ENCODE peak calls at places on chromosomes 12 and 14, in nine cellular contexts. One of them, this sample, is unnamed.

GRCh38 chr12:16175893-16176292 is 101.6 kb downstream of the SLC15A5 start:
- DNase-seq in H9: no peak
- DNase-seq in HCT116: no peak
- DNase-seq in heart left ventricle: no peak
- DNase-seq in uterus: no peak
- DNase-seq in upper lobe of left lung: no peak
- DNase-seq in cardiac muscle cell: peak; percentile 15
- DNase-seq in GM23338: no peak
- DNase-seq in psoas muscle: no peak
- DNase-seq in this sample: no peak

GRCh38 chr12:42129595-42130204 is 15.0 kb downstream of the GXYLT1 start:
- DNase-seq in GM23338: peak; percentile 79
- DNase-seq in HCT116: peak; percentile 61
- DNase-seq in cardiac muscle cell: peak; percentile 77
- DNase-seq in upper lobe of left lung: no peak
- DNase-seq in heart left ventricle: no peak
- DNase-seq in psoas muscle: no peak
- DNase-seq in uterus: peak; percentile 40
- DNase-seq in H9: no peak
- DNase-seq in this sample: no peak

GRCh38 chr12:47736877-47737676 is 11.8 kb upstream of the ENDOU start:
- DNase-seq in GM23338: no peak
- DNase-seq in uterus: peak; percentile 85
- DNase-seq in HCT116: no peak
- DNase-seq in psoas muscle: peak; percentile 84
- DNase-seq in H9: peak; percentile 36
- DNase-seq in upper lobe of left lung: peak; percentile 95
- DNase-seq in cardiac muscle cell: peak; percentile 86
- DNase-seq in heart left ventricle: peak; percentile 86
- DNase-seq in this sample: no peak

GRCh38 chr14:95524706-95525512 is 8.5 kb upstream of the SYNE3 start:
- DNase-seq in HCT116: peak; percentile 41
- DNase-seq in H9: no peak
- DNase-seq in psoas muscle: no peak
- DNase-seq in heart left ventricle: no peak
- DNase-seq in GM23338: no peak
- DNase-seq in cardiac muscle cell: no peak
- DNase-seq in upper lobe of left lung: no peak
- DNase-seq in uterus: no peak
- DNase-seq in this sample: no peak

GRCh38 chr12:45232771-45233372 is 17.0 kb downstream of the ANO6 start:
- DNase-seq in psoas muscle: peak; percentile 37
- DNase-seq in H9: peak; percentile 70
- DNase-seq in cardiac muscle cell: peak; percentile 89
- DNase-seq in HCT116: peak; percentile 89
- DNase-seq in GM23338: peak; percentile 83
- DNase-seq in uterus: peak; percentile 69
- DNase-seq in heart left ventricle: peak; percentile 28
- DNase-seq in upper lobe of left lung: peak; percentile 64
- DNase-seq in this sample: no peak

GRCh38 chr14:90785474-90785873 is 30.8 kb downstream of the TTC7B start:
- DNase-seq in heart left ventricle: peak; percentile 36
- DNase-seq in cardiac muscle cell: peak; percentile 78
- DNase-seq in uterus: peak; percentile 60
- DNase-seq in GM23338: peak; percentile 72
- DNase-seq in upper lobe of left lung: peak; percentile 47
- DNase-seq in H9: peak; percentile 63
- DNase-seq in HCT116: peak; percentile 12
- DNase-seq in psoas muscle: peak; percentile 63
- DNase-seq in this sample: no peak

GRCh38 chr12:130347588-130347987 is 9.9 kb downstream of the PIWIL1 start:
- DNase-seq in HCT116: no peak
- DNase-seq in upper lobe of left lung: no peak
- DNase-seq in psoas muscle: no peak
- DNase-seq in heart left ventricle: no peak
- DNase-seq in GM23338: no peak
- DNase-seq in H9: no peak
- DNase-seq in cardiac muscle cell: no peak
- DNase-seq in uterus: no peak
- DNase-seq in this sample: no peak

GRCh38 chr12:93979189-93979588 is 169.2 kb upstream of the PLXNC1 start:
- DNase-seq in H9: no peak
- DNase-seq in psoas muscle: no peak
- DNase-seq in heart left ventricle: no peak
- DNase-seq in upper lobe of left lung: no peak
- DNase-seq in uterus: peak; percentile 24
- DNase-seq in cardiac muscle cell: peak; percentile 46
- DNase-seq in GM23338: peak; percentile 44
- DNase-seq in HCT116: peak; percentile 28
- DNase-seq in this sample: no peak

DNA sequence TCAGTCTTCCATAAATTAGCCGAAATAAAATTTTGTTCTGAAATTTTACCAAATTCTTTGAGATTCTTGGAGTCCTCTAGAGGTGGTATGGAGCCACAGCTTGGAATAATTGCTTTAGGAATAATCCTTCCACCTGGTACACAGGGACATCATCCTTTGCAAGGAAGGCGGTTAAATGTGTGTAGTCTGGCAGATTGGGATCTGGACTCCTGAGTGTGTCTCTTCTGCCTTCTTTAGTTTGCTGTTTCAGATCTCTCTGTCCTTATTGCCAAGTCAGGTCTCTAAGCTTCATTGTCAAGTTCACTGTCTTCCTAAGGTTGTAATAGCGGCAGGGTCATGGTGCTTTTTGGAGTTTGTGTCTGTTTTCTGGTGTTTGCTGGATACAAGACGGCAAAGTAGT is 393.9 kb upstream of the RGS6 start:
- DNase-seq in psoas muscle: no peak
- DNase-seq in upper lobe of left lung: no peak
- DNase-seq in GM23338: no peak
- DNase-seq in cardiac muscle cell: no peak
- DNase-seq in H9: no peak
- DNase-seq in heart left ventricle: no peak
- DNase-seq in HCT116: no peak
- DNase-seq in uterus: no peak
- DNase-seq in this sample: no peak
- H3K27ac ChIP-seq in psoas muscle: no peak overlapping the region
- H3K27ac ChIP-seq in upper lobe of left lung: no peak overlapping the region
- H3K27ac ChIP-seq in GM23338: no peak overlapping the region
- H3K27ac ChIP-seq in cardiac muscle cell: peak overlapping the region; percentile 88
- H3K27ac ChIP-seq in H9: no peak overlapping the region
- H3K27ac ChIP-seq in heart left ventricle: no peak overlapping the region
- H3K27ac ChIP-seq in HCT116: no peak overlapping the region
- H3K27ac ChIP-seq in uterus: no peak overlapping the region
- H3K27ac ChIP-seq in this sample: no peak overlapping the region

DNA sequence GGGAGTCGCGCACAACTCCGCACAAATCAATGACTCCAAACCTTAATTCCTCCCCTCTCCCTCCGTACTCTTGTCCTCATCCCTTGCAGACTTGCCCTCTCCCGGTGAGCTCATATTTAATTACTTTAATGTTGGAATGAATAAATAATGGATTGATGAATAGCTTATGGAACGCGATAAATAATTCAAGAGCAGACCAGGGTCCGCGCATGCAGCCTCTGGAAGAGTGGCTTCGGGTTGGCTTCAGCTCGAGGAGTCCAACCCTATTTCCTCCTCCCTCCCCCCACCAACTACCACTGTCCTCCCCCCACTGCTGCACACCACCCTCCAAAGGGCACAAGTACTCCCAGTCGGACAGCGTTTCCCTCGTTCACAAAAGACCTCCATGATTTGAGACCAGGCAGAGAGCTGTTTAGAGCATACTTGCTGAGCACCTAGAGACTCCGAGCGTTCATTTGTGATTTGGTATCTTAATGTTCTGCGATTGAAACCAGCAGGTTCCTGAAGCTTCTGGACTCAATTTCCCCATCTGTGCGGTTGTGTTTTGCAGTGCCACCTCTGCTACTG is 621 bp upstream of the SIX1 start:
- DNase-seq in uterus: no peak
- DNase-seq in HCT116: no peak
- DNase-seq in upper lobe of left lung: no peak
- DNase-seq in cardiac muscle cell: no peak
- DNase-seq in GM23338: peak; percentile 52
- DNase-seq in heart left ventricle: no peak
- DNase-seq in psoas muscle: no peak
- DNase-seq in H9: peak; percentile 61
- DNase-seq in this sample: no peak
- H3K27me3 ChIP-seq in uterus: peaks cover 93% of the 10 kb centered on the region
- H3K27me3 ChIP-seq in HCT116: peaks cover 16% of the 10 kb centered on the region
- H3K27me3 ChIP-seq in upper lobe of left lung: peaks cover 2% of the 10 kb centered on the region
- H3K27me3 ChIP-seq in cardiac muscle cell: peaks cover 100% of the 10 kb centered on the region
- H3K27me3 ChIP-seq in GM23338: peaks cover 100% of the 10 kb centered on the region
- H3K27me3 ChIP-seq in heart left ventricle: peaks cover 98% of the 10 kb centered on the region
- H3K27me3 ChIP-seq in psoas muscle: no peaks in the 10 kb centered on the region
- H3K27me3 ChIP-seq in H9: peaks cover 80% of the 10 kb centered on the region
- H3K27me3 ChIP-seq in this sample: peaks cover 100% of the 10 kb centered on the region

GRCh38 chr14:92787554-92787953 is 6.6 kb upstream of the GOLGA5 start:
- DNase-seq in GM23338: no peak
- DNase-seq in heart left ventricle: no peak
- DNase-seq in cardiac muscle cell: no peak
- DNase-seq in uterus: no peak
- DNase-seq in upper lobe of left lung: no peak
- DNase-seq in psoas muscle: no peak
- DNase-seq in H9: no peak
- DNase-seq in HCT116: no peak
- DNase-seq in this sample: no peak

GRCh38 chr14:92789457-92790089 is 4.5 kb upstream of the GOLGA5 start:
- DNase-seq in H9: no peak
- DNase-seq in upper lobe of left lung: no peak
- DNase-seq in uterus: no peak
- DNase-seq in HCT116: no peak
- DNase-seq in psoas muscle: no peak
- DNase-seq in heart left ventricle: no peak
- DNase-seq in cardiac muscle cell: no peak
- DNase-seq in GM23338: no peak
- DNase-seq in this sample: no peak

GRCh38 chr14:92783813-92784431 is 10.2 kb upstream of the GOLGA5 start:
- DNase-seq in cardiac muscle cell: peak; percentile 79
- DNase-seq in H9: no peak
- DNase-seq in upper lobe of left lung: no peak
- DNase-seq in HCT116: peak; percentile 62
- DNase-seq in psoas muscle: no peak
- DNase-seq in uterus: peak; percentile 34
- DNase-seq in GM23338: peak; percentile 56
- DNase-seq in heart left ventricle: no peak
- DNase-seq in this sample: no peak

GRCh38 chr14:92786427-92786756 is 7.7 kb upstream of the GOLGA5 start:
- DNase-seq in HCT116: no peak
- DNase-seq in H9: no peak
- DNase-seq in psoas muscle: no peak
- DNase-seq in heart left ventricle: no peak
- DNase-seq in uterus: no peak
- DNase-seq in GM23338: no peak
- DNase-seq in cardiac muscle cell: no peak
- DNase-seq in upper lobe of left lung: no peak
- DNase-seq in this sample: no peak

DNA sequence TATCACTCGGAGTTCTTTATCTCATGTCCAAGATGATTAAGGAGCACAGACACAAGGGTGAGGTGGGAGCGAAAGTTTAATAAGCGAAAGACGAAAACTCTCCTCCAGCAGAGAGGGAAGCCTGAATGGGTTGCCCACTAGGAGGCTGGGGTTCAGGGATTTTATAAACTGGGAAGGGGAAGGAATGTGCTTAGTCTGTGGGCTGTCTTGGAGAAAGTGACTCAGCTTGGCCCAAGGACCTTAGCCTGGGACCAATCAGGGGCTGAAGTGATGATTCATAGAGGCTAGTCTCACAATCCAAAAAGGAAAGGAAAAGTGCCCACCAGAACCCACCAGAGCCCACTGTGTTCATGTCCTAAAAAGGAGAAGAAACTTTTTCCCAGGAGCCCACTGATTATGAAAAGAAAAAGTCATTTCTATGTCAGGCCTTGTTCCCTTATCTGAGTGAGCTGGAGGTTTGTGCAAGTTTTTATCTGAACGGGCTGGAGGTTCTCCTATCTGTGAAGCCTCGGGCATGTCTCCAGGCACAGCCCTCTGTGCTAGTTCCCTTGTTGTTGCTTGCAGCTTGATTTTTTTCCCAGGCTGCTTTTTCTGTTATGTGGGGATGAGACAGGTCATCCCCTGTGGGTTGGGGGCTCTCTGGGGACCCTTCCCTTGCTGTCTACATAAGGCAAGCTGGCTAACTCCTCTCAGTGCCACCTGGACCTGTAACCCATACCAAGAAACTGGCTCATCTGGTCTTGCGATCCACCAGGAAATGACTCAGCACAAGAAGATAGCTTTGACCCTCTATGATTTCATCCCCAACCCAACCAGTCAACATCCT is 8.3 kb upstream of the GOLGA5 start:
- DNase-seq in uterus: peak; percentile 57
- DNase-seq in upper lobe of left lung: no peak
- DNase-seq in psoas muscle: no peak
- DNase-seq in cardiac muscle cell: peak; percentile 93
- DNase-seq in H9: peak; percentile 29
- DNase-seq in GM23338: peak; percentile 6
- DNase-seq in heart left ventricle: peak; percentile 47
- DNase-seq in HCT116: no peak
- DNase-seq in this sample: no peak
- TF ChIP-seq CTCF in uterus: no peak
- TF ChIP-seq CTCF in upper lobe of left lung: no peak
- TF ChIP-seq CTCF in psoas muscle: no peak
- TF ChIP-seq CTCF in cardiac muscle cell: peak; percentile 38
- TF ChIP-seq CTCF in H9: no peak
- TF ChIP-seq CTCF in GM23338: no peak
- TF ChIP-seq CTCF in heart left ventricle: no peak
- TF ChIP-seq CTCF in HCT116: no peak
- TF ChIP-seq CTCF in this sample: no peak

GRCh38 chr12:53625946-53626701 is at the start of gene ATF7:
- DNase-seq in upper lobe of left lung: peak; percentile 96
- DNase-seq in H9: peak; percentile 99
- DNase-seq in HCT116: peak; percentile 97
- DNase-seq in GM23338: peak; percentile 99
- DNase-seq in heart left ventricle: peak; percentile 98
- DNase-seq in uterus: peak; percentile 98
- DNase-seq in cardiac muscle cell: peak; percentile 98
- DNase-seq in psoas muscle: peak; percentile 97
- DNase-seq in this sample: peak; percentile 98

GRCh38 chr12:53624453-53624852 is 1.7 kb downstream of the ATF7 start:
- DNase-seq in psoas muscle: no peak
- DNase-seq in H9: no peak
- DNase-seq in GM23338: no peak
- DNase-seq in uterus: no peak
- DNase-seq in heart left ventricle: no peak
- DNase-seq in HCT116: no peak
- DNase-seq in upper lobe of left lung: no peak
- DNase-seq in cardiac muscle cell: peak; percentile 56
- DNase-seq in this sample: no peak

GRCh38 chr12:53625373-53625945 is 723 bp downstream of the ATF7 start:
- DNase-seq in H9: no peak
- DNase-seq in upper lobe of left lung: no peak
- DNase-seq in heart left ventricle: no peak
- DNase-seq in cardiac muscle cell: no peak
- DNase-seq in uterus: no peak
- DNase-seq in HCT116: no peak
- DNase-seq in GM23338: no peak
- DNase-seq in psoas muscle: no peak
- DNase-seq in this sample: no peak

GRCh38 chr12:53623986-53624385 is 2.2 kb downstream of the ATF7 start:
- DNase-seq in psoas muscle: no peak
- DNase-seq in cardiac muscle cell: peak; percentile 76
- DNase-seq in upper lobe of left lung: no peak
- DNase-seq in HCT116: no peak
- DNase-seq in H9: no peak
- DNase-seq in uterus: peak; percentile 30
- DNase-seq in heart left ventricle: no peak
- DNase-seq in GM23338: no peak
- DNase-seq in this sample: no peak

DNA sequence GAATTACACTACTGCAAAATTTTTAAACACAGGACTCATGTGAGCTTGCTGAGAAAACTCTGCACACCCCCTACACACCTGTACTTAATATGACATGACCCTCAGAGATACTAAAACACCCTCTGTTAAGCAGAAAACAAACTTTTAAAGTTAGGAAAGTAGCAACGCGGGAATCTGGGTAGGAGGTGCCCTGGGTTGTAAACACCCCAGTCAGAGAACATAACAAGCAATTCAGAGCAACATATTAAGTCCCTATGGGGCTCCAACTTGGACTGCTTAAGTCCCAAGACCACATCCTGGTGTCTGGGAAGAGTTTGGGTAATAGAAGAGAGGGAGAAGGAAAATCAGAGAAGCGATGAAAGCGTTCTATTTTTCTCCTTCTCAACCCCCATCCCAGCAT is 1.2 kb downstream of the ATF7 start:
- DNase-seq in psoas muscle: no peak
- DNase-seq in cardiac muscle cell: peak; percentile 28
- DNase-seq in uterus: no peak
- DNase-seq in GM23338: no peak
- DNase-seq in HCT116: no peak
- DNase-seq in H9: no peak
- DNase-seq in upper lobe of left lung: no peak
- DNase-seq in heart left ventricle: no peak
- DNase-seq in this sample: no peak
- H3K27ac ChIP-seq in psoas muscle: peak overlapping the region; percentile 95
- H3K27ac ChIP-seq in cardiac muscle cell: no peak overlapping the region
- H3K27ac ChIP-seq in uterus: peak overlapping the region; percentile 95
- H3K27ac ChIP-seq in GM23338: no peak overlapping the region
- H3K27ac ChIP-seq in HCT116: peak overlapping the region; percentile 66
- H3K27ac ChIP-seq in H9: no peak overlapping the region
- H3K27ac ChIP-seq in upper lobe of left lung: peak overlapping the region; percentile 96
- H3K27ac ChIP-seq in heart left ventricle: peak overlapping the region; percentile 88
- H3K27ac ChIP-seq in this sample: no peak overlapping the region